ENCODE peak calls at places on chromosomes 3 and 15, in six cellular contexts. E is A549, N is HepG2, L is WTC11, F is K562, S is H1. R is an unnamed sample.
A peak's percentile ranks its signal among the peaks of the same experiment; 100 is the strongest.

GRCh38 chr3:24318668-24319287 is 175.9 kb downstream of the THRB start:
- DNase-seq in F (no peak), S (no peak), E (peak; percentile 19), N (peak; percentile 25), L (no peak), R (no peak)

GRCh38 chr3:119330858-119331257 is 36.7 kb downstream of the ARHGAP31 start:
- DNase-seq in L (no peak), S (no peak), F (no peak), E (no peak), N (no peak), R (no peak)

GRCh38 chr3:16741103-16741758 is 136.0 kb upstream of the DAZL start:
- DNase-seq in N (no peak), S (no peak), E (no peak), L (no peak), F (no peak), R (no peak)

GRCh38 chr3:127665586-127665985 is 7.2 kb upstream of the ABTB1 start:
- DNase-seq in E (no peak), S (no peak), L (no peak), F (no peak), N (no peak), R (no peak)

GRCh38 chr3:30347679-30348216 is 258.7 kb upstream of the TGFBR2 start:
- DNase-seq in F (no peak), S (no peak), E (no peak), N (peak; percentile 87), L (no peak), R (peak; percentile 84)

GRCh38 chr3:15527031-15527459 is 5.5 kb upstream of the COLQ start:
- DNase-seq in N (peak; percentile 16), S (peak; percentile 33), E (no peak), F (peak; percentile 40), L (peak; percentile 76), R (no peak)

GRCh38 chr3:112097378-112097777 is 11.2 kb downstream of the C3orf52 start:
- DNase-seq in E (peak; percentile 94), F (peak; percentile 16), L (no peak), N (peak; percentile 48), S (no peak), R (peak; percentile 99)

GRCh38 chr3:143066033-143066432 is 53.5 kb upstream of the CHST2 start:
- DNase-seq in L (no peak), F (no peak), E (no peak), S (no peak), N (no peak), R (no peak)

GRCh38 chr3:46017720-46018119 is 9.6 kb downstream of the XCR1 start:
- DNase-seq in E (no peak), F (no peak), L (no peak), N (no peak), S (no peak), R (no peak)

GRCh38 chr3:77348244-77348855 is 308.5 kb downstream of the ROBO2 start:
- DNase-seq in F (peak; percentile 8), S (peak; percentile 50), E (peak; percentile 35), L (peak; percentile 54), N (peak; percentile 9), R (peak; percentile 9)

DNA sequence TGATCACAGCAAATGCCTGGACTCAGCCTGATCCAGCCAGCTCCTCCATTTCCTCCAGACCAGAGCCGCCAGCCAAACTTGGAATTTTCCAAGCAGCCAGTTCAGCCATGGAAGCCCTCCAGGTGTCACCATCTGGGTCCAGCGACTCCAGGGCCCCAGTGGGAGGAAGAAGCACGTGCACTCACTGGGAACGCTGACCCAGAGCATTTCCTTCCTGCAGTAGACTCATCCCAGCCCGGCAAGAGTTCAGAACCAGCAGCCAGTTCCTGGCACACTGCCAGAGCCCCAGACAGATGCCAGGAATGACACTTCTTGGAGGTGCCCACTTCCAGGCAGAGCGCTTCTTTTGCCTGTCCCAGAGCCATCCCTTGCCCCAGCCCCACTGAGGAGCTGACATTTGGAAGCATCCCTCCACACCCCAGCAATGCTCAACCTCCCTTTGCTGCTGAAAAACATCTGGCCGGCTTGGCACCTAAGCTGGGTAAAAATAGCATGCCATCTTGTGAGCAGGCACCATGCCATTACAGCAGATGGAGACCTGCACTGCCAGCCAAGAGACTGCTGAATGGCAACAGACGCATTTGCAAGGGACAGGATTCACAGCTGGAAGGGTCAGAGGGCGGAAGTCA is 460.3 kb upstream of the PROK2 start:
- DNase-seq in N (no peak), F (no peak), L (no peak), S (no peak), E (no peak), R (peak; percentile 24)
- TF ChIP-seq JUN in N (no peak), F (no peak), L (no peak), S (no peak), E (no peak), R (no peak)

DNA sequence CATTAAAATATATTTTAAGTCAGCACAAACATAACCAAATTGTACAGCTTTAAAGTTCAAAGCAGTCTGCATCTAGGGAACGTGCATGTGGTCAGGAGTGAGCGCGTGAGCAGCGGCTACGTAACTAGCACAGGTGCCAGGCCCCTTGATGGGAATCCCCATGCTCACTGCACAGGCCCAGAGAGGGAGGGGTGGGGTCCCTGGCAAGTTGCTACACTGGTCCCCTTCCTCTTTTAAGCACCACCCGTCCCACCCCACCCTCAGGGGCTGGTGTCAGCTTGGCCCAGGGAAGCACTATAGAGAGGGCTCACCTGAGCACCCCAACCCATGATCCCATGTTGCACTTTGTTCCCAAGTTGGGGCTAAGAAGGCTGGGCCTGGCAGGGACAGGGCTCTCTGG is 835 bp upstream of the GMPPB start:
- DNase-seq in N (no peak), S (no peak), L (peak; percentile 14), F (peak; percentile 32), E (no peak), R (no peak)
- TF ChIP-seq JUN in N (no peak), S (no peak), L (no peak), F (no peak), E (no peak), R (no peak)

GRCh38 chr15:68994981-68995753 is 19.3 kb upstream of the NOX5 start:
- DNase-seq in S (no peak), L (no peak), F (no peak), E (no peak), N (no peak), R (no peak)

GRCh38 chr15:68997050-68997449 is 17.4 kb upstream of the NOX5 start:
- DNase-seq in E (no peak), F (no peak), N (no peak), L (no peak), S (no peak), R (no peak)

GRCh38 chr15:68994149-68994548 is 20.3 kb upstream of the NOX5 start:
- DNase-seq in N (no peak), F (no peak), E (no peak), S (no peak), L (no peak), R (no peak)

GRCh38 chr15:68997930-68998777 is 16.3 kb upstream of the NOX5 start:
- DNase-seq in F (no peak), E (no peak), S (no peak), L (no peak), N (no peak), R (no peak)

GRCh38 chr15:68995754-68996141 is 18.7 kb upstream of the NOX5 start:
- DNase-seq in N (no peak), L (no peak), S (no peak), F (no peak), E (no peak), R (no peak)
- TF ChIP-seq JUN in N (no peak), L (no peak), S (no peak), F (no peak), E (no peak), R (no peak)

DNA sequence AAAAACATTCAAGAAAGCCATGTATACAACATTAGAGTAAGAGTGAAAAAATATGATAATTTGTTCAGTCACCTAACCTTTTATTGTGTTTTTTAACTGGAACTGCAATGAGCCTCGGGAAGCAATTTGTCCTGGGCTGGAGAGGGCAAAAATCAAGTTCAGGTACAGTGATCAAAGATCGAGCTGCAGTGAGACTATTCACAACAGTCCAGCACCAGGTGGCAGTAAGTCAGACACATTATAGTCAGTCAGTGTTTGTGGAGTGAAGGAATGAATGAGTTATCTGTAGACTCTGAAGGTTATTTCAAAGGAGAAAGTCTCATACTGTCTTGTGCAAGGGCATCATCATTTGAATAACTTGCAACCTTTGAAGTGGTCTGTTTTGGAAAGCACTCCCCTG is 116.6 kb downstream of the CHDH start:
- DNase-seq in S (no peak), N (peak; percentile 56), F (no peak), L (no peak), E (peak; percentile 7), R (no peak)
- TF ChIP-seq JUN in S (no peak), N (no peak), F (no peak), L (no peak), E (no peak), R (no peak)

GRCh38 chr15:99955181-99955525 is 221.9 kb upstream of the LYSMD4 start:
- DNase-seq in N (no peak), S (no peak), F (no peak), E (no peak), L (no peak), R (no peak)
- TF ChIP-seq JUN in N (no peak), S (no peak), F (no peak), E (no peak), L (no peak), R (no peak)

DNA sequence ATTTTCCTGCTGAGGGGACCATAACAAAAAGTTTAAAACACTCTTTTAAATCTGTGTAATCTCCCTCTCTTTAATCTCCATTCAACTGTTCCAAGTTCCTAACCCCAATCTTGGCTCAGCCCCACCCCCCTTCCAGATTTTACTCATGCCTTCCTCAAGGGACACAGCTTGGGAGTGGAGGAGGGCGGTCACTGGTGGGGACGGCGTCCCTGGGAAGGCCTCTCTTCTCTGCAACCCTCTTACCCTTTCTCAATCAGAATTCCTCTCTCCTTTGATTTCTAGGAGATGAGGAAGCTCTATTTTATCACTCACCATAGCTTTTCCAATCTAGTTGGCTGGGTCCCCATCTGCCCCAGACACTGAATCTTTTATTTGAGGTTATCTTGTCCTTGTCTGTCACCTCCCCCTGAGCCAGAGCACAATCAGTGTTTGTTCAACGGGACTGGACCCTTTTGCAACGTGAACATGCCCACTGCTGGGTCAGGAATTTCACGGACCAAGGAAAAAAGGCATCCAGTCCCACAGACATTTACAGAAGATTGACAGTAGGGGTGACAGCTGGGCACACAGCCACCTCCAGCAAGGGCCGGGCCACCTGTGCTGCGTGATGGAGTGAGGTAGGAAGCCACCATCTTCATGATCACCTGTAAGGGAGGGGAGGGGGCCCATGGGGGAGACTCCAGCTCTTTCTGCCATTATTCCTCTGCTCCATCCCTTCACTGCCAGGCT is 84.0 kb upstream of the HERC1 start:
- DNase-seq in S (no peak), N (no peak), E (no peak), F (no peak), L (no peak), R (no peak)
- TF ChIP-seq JUN in S (no peak), N (no peak), E (no peak), F (no peak), L (no peak), R (no peak)

GRCh38 chr15:98876461-98877369 is 130.9 kb downstream of the PGPEP1L start:
- DNase-seq in S (no peak), F (no peak), L (no peak), E (no peak), N (no peak), R (no peak)
- TF ChIP-seq JUN in S (no peak), F (no peak), L (no peak), E (no peak), N (no peak), R (no peak)

GRCh38 chr3:171165499-171165921 is 139.0 kb upstream of the SLC2A2 start:
- DNase-seq in F (no peak), N (no peak), E (no peak), L (peak; percentile 46), S (no peak), R (no peak)
- TF ChIP-seq JUN in F (no peak), N (no peak), E (no peak), L (no peak), S (no peak), R (no peak)

R was measured in endothelial cell of umbilical vein.